ENCODE peak calls at places on chromosome 9, in nine cellular contexts. Q, V, O, X, J, B, P, T and D are unnamed samples.

GRCh38 chr9:4579011-4579410 is 83.1 kb upstream of the PLPP6 start:
- DNase-seq in X (no peak), B (no peak), V (no peak), O (no peak), P (no peak), J (no peak), T (no peak), Q (peak), D (no peak)

GRCh38 chr9:83649080-83649479 is 26.1 kb downstream of the IDNK start:
- DNase-seq in T (peak), P (no peak), B (peak), Q (peak), O (no peak), V (no peak), J (peak), X (peak), D (peak)

GRCh38 chr9:131270171-131271015 is 5.9 kb downstream of the FAM78A start:
- DNase-seq in P (no peak), Q (peak), V (no peak), X (no peak), J (no peak), O (no peak), T (no peak), B (no peak), D (no peak)

GRCh38 chr9:129416831-129417604 is 203.9 kb downstream of the C9orf50 start:
- DNase-seq in Q (no peak), P (no peak), B (no peak), T (no peak), J (no peak), O (no peak), V (no peak), X (no peak), D (no peak)

GRCh38 chr9:36738318-36738975 is 165.8 kb downstream of the MELK start:
- DNase-seq in J (no peak), B (peak), P (no peak), X (no peak), Q (peak), V (no peak), T (no peak), O (no peak), D (no peak)

GRCh38 chr9:95465115-95465514 is 51.7 kb downstream of the PTCH1 start:
- DNase-seq in V (no peak), X (no peak), J (no peak), B (no peak), Q (no peak), P (no peak), O (no peak), T (no peak), D (no peak)

GRCh38 chr9:89740722-89741121 is 135.9 kb downstream of the GADD45G start:
- DNase-seq in P (no peak), B (no peak), X (peak), V (no peak), Q (no peak), J (no peak), O (no peak), T (no peak), D (no peak)

GRCh38 chr9:116298992-116299391 is 145.4 kb downstream of the PAPPA start:
- DNase-seq in X (no peak), J (no peak), T (no peak), P (no peak), Q (no peak), B (no peak), O (no peak), V (no peak), D (no peak)

GRCh38 chr9:13295556-13295955 is 16.1 kb upstream of the MPDZ start:
- DNase-seq in V (no peak), B (no peak), Q (no peak), O (no peak), T (no peak), X (no peak), P (no peak), J (no peak), D (no peak)

GRCh38 chr9:128375865-128376264 is 4.7 kb downstream of the URM1 start:
- DNase-seq in T (no peak), P (no peak), J (no peak), O (no peak), X (no peak), Q (no peak), V (no peak), B (no peak), D (no peak)

GRCh38 chr9:105205787-105206511 is 38.5 kb upstream of the SLC44A1 start:
- DNase-seq in B (no peak), V (no peak), J (peak), P (no peak), O (peak), T (no peak), Q (peak), X (no peak), D (peak)

GRCh38 chr9:133008406-133008805 is 22.4 kb upstream of the GTF3C5 start:
- DNase-seq in P (no peak), J (no peak), Q (no peak), O (no peak), V (no peak), T (no peak), X (no peak), B (no peak), D (no peak)

GRCh38 chr9:126205260-126205659 is 121.4 kb upstream of the MVB12B start:
- DNase-seq in T (no peak), J (no peak), B (no peak), V (no peak), X (no peak), P (no peak), Q (no peak), O (no peak), D (no peak)

GRCh38 chr9:136644593-136645342 is 17.9 kb upstream of the EGFL7 start:
- DNase-seq in B (no peak), T (no peak), X (peak), V (peak), J (peak), P (peak), O (no peak), Q (peak), D (no peak)

GRCh38 chr9:131701789-131702337 is 38.0 kb downstream of the RAPGEF1 start:
- DNase-seq in B (no peak), J (no peak), Q (no peak), P (no peak), V (no peak), O (no peak), X (no peak), T (no peak), D (no peak)

GRCh38 chr9:114341991-114342390 is 12.3 kb downstream of the ORM2 start:
- DNase-seq in T (no peak), P (no peak), B (no peak), V (no peak), X (no peak), Q (no peak), J (no peak), O (no peak), D (no peak)

GRCh38 chr9:14343948-14344547 is 30.1 kb upstream of the NFIB start:
- DNase-seq in B (no peak), P (peak), Q (no peak), T (no peak), V (no peak), X (no peak), O (no peak), J (no peak), D (peak)

GRCh38 chr9:121708768-121709488 is 57.5 kb downstream of the DAB2IP start:
- DNase-seq in J (no peak), B (no peak), T (no peak), Q (no peak), V (no peak), P (peak), X (no peak), O (no peak), D (peak)

GRCh38 chr9:136079916-136080246 is 15.2 kb downstream of the NACC2 start:
- DNase-seq in X (no peak), B (no peak), V (no peak), J (no peak), T (no peak), O (no peak), P (no peak), Q (no peak), D (no peak)

GRCh38 chr9:93587651-93588347 is 11.4 kb downstream of the PHF2 start:
- DNase-seq in Q (no peak), T (no peak), O (no peak), J (no peak), X (no peak), B (no peak), V (no peak), P (no peak), D (no peak)

GRCh38 chr9:137556069-137556838 is 4.6 kb downstream of the MRPL41 start:
- DNase-seq in V (no peak), X (no peak), J (no peak), P (no peak), O (no peak), T (no peak), Q (peak), B (no peak), D (no peak)

GRCh38 chr9:86352440-86353106 is 1.6 kb downstream of the TUT7 start:
- DNase-seq in Q (peak), O (no peak), B (no peak), J (no peak), P (no peak), T (no peak), V (no peak), X (no peak), D (no peak)

GRCh38 chr9:136087741-136088480 is 7.2 kb downstream of the NACC2 start:
- DNase-seq in O (no peak), X (no peak), P (no peak), V (no peak), J (no peak), B (no peak), T (no peak), Q (no peak), D (no peak)

GRCh38 chr9:128689293-128689770 is 310 bp downstream of the SET start:
- DNase-seq in P (peak), B (no peak), T (no peak), Q (no peak), J (no peak), X (peak), O (no peak), V (peak), D (peak)

GRCh38 chr9:112145886-112146285 is 29.2 kb downstream of the SUSD1 start:
- DNase-seq in O (no peak), V (no peak), P (no peak), J (no peak), X (no peak), T (no peak), B (no peak), Q (peak), D (no peak)

GRCh38 chr9:95264954-95265615 is 52.4 kb downstream of the FANCC start:
- DNase-seq in O (peak), B (peak), Q (peak), V (no peak), J (no peak), P (no peak), T (no peak), X (no peak), D (no peak)

GRCh38 chr9:137007060-137007815 is 10.9 kb upstream of the CLIC3 start:
- DNase-seq in J (no peak), Q (no peak), V (no peak), O (peak), X (no peak), B (no peak), T (no peak), P (no peak), D (no peak)

GRCh38 chr9:129910628-129911567 is 75.6 kb downstream of the USP20 start:
- DNase-seq in X (no peak), P (no peak), B (peak), O (peak), J (peak), V (no peak), Q (peak), T (no peak), D (no peak)

GRCh38 chr9:1298027-1298426 is 247.9 kb downstream of the DMRT2 start:
- DNase-seq in V (no peak), B (no peak), X (no peak), O (no peak), T (no peak), J (no peak), P (no peak), Q (no peak), D (no peak)

GRCh38 chr9:15743512-15743911 is 190.7 kb downstream of the CCDC171 start:
- DNase-seq in V (no peak), P (no peak), X (no peak), J (no peak), B (no peak), T (no peak), Q (no peak), O (no peak), D (no peak)

GRCh38 chr9:5582835-5583195 is 46.1 kb upstream of the RIC1 start:
- DNase-seq in T (no peak), P (no peak), O (peak), J (peak), Q (peak), B (no peak), X (no peak), V (no peak), D (no peak)

GRCh38 chr9:79492092-79492995 is 79.4 kb upstream of the TLE4 start:
- DNase-seq in P (no peak), Q (no peak), X (no peak), J (no peak), T (no peak), B (no peak), V (no peak), O (no peak), D (no peak)

GRCh38 chr9:121261107-121261460 is 6.9 kb upstream of the GSN start:
- DNase-seq in V (no peak), X (no peak), B (no peak), P (peak), Q (peak), T (no peak), O (no peak), J (no peak), D (peak)

GRCh38 chr9:110536802-110537201 is 42.7 kb downstream of the SVEP1 start:
- DNase-seq in O (peak), Q (peak), X (no peak), T (no peak), P (no peak), B (no peak), J (peak), V (no peak), D (no peak)

GRCh38 chr9:128150594-128151342 is 1.5 kb downstream of the LCN2 start:
- DNase-seq in Q (no peak), X (no peak), O (no peak), B (no peak), J (no peak), V (no peak), P (no peak), T (no peak), D (no peak)

GRCh38 chr9:16585571-16585970 is 284.9 kb downstream of the BNC2 start:
- DNase-seq in J (no peak), Q (no peak), X (no peak), B (no peak), V (no peak), O (no peak), T (no peak), P (no peak), D (no peak)

GRCh38 chr9:69599232-69599971 is 72.8 kb downstream of the APBA1 start:
- DNase-seq in O (no peak), Q (peak), T (no peak), X (no peak), V (no peak), J (no peak), B (no peak), P (no peak), D (no peak)

GRCh38 chr9:37983381-37984067 is 79.6 kb upstream of the SLC25A51 start:
- DNase-seq in O (no peak), B (no peak), T (no peak), J (no peak), P (no peak), Q (no peak), X (no peak), V (no peak), D (no peak)